ENCODE peak calls at places on chromosomes 1 and 21, in four cellular contexts. N is H54, Z is fibroblast of lung, P is MG63. A is an unnamed sample.

GRCh38 chr1:18819986-18820790 is 39.3 kb downstream of the TAS1R2 start:
- DNase-seq in Z (no peak), P (no peak), N (no peak), A (no peak)

GRCh38 chr1:54810144-54810942 is 9.2 kb upstream of the TTC22 start:
- DNase-seq in N (peak), Z (peak), P (peak), A (peak)

GRCh38 chr1:193406901-193407300 is 220.5 kb upstream of the B3GALT2 start:
- DNase-seq in N (peak), Z (peak), P (no peak), A (no peak)

GRCh38 chr21:32735524-32735923 is 7.7 kb upstream of the SYNJ1 start:
- DNase-seq in Z (no peak), N (no peak), P (no peak), A (no peak)

GRCh38 chr1:31954607-31955283 is 16.6 kb upstream of the PTP4A2 start:
- DNase-seq in N (peak), P (peak), Z (peak), A (peak)

GRCh38 chr1:175870217-175870616 is 126.8 kb upstream of the TNR start:
- DNase-seq in Z (no peak), N (no peak), P (no peak), A (no peak)

GRCh38 chr1:93805027-93805426 is 74.0 kb downstream of the DNTTIP2 start:
- DNase-seq in Z (peak), N (no peak), P (no peak), A (no peak)

GRCh38 chr1:1437904-1438376 is 2.5 kb downstream of the VWA1 start:
- DNase-seq in P (no peak), N (peak), Z (no peak), A (no peak)

GRCh38 chr1:66930823-66931174 is 6.0 kb downstream of the MIER1 start:
- DNase-seq in Z (no peak), P (no peak), N (no peak), A (no peak)

GRCh38 chr1:62784509-62785365 is 805 bp downstream of the ATG4C start:
- DNase-seq in Z (peak), N (peak), P (no peak), A (no peak)

GRCh38 chr1:92968138-92969032 is 7.1 kb upstream of the DIPK1A start:
- DNase-seq in N (no peak), Z (peak), P (no peak), A (no peak)

GRCh38 chr1:169670836-169671235 is 40.6 kb downstream of the SELL start:
- DNase-seq in Z (no peak), P (no peak), N (no peak), A (no peak)

GRCh38 chr21:44304846-44305245 is 5.0 kb downstream of the PFKL start:
- DNase-seq in Z (peak), P (peak), N (peak), A (no peak)

GRCh38 chr1:6208723-6209660 is 3.1 kb downstream of the RNF207 start:
- DNase-seq in Z (peak), P (peak), N (no peak), A (no peak)

GRCh38 chr21:27045281-27045985 is 78.5 kb upstream of the ADAMTS5 start:
- DNase-seq in N (no peak), P (no peak), Z (peak), A (no peak)

GRCh38 chr1:1213153-1213918 is 617 bp downstream of the TNFRSF4 start:
- DNase-seq in P (no peak), N (no peak), Z (no peak), A (no peak)

GRCh38 chr21:26570203-26570602 is 2.9 kb downstream of the CYYR1 start:
- DNase-seq in Z (no peak), N (no peak), P (no peak), A (no peak)

GRCh38 chr21:32844653-32845443 is 73.3 kb upstream of the PAXBP1 start:
- DNase-seq in N (peak), Z (peak), P (peak), A (no peak)

GRCh38 chr1:22471078-22471477 is 19.4 kb downstream of the ZBTB40 start:
- DNase-seq in N (no peak), Z (peak), P (peak), A (no peak)

GRCh38 chr1:23756676-23757075 is 13.4 kb downstream of the ELOA start:
- DNase-seq in P (peak), Z (peak), N (no peak), A (no peak)

GRCh38 chr21:45412909-45413581 is 8.1 kb downstream of the COL18A1 start:
- DNase-seq in N (no peak), P (no peak), Z (no peak), A (no peak)

GRCh38 chr1:170114916-170115315 is 30.8 kb upstream of the NTMT2 start:
- DNase-seq in N (no peak), P (no peak), Z (peak), A (no peak)

GRCh38 chr1:93878501-93878888 is 511 bp downstream of the DNTTIP2 start:
- DNase-seq in P (peak), N (peak), Z (peak), A (no peak)

GRCh38 chr1:247857986-247858356 is 984 bp downstream of the TRIM58 start:
- DNase-seq in P (no peak), Z (no peak), N (no peak), A (no peak)

GRCh38 chr1:1764876-1765478 is 13.3 kb downstream of the NADK start:
- DNase-seq in Z (no peak), N (no peak), P (no peak), A (no peak)

GRCh38 chr1:1246601-1247340 is at the start of gene C1QTNF12:
- DNase-seq in Z (no peak), N (no peak), P (no peak), A (no peak)

GRCh38 chr1:204367956-204368355 is 8.2 kb upstream of the PLEKHA6 start:
- DNase-seq in N (no peak), P (no peak), Z (no peak), A (no peak)

GRCh38 chr1:8477199-8477982 is 159.5 kb downstream of the SLC45A1 start:
- DNase-seq in P (peak), N (no peak), Z (no peak), A (no peak)

GRCh38 chr21:41596241-41596925 is 88.4 kb upstream of the TMPRSS2 start:
- DNase-seq in Z (no peak), P (no peak), N (no peak), A (peak)

GRCh38 chr21:41739011-41739410 is 27.8 kb downstream of the RIPK4 start:
- DNase-seq in Z (no peak), N (no peak), P (no peak), A (no peak)

GRCh38 chr1:147504801-147505303 is 36.4 kb upstream of the BCL9 start:
- DNase-seq in Z (peak), P (peak), N (no peak), A (no peak)

GRCh38 chr1:118116909-118117308 is 68.1 kb downstream of the SPAG17 start:
- DNase-seq in P (no peak), Z (no peak), N (no peak), A (no peak)

GRCh38 chr1:17128361-17128760 is 9.1 kb upstream of the PADI2 start:
- DNase-seq in N (peak), P (peak), Z (peak), A (no peak)

GRCh38 chr1:201359873-201360210 is 17.6 kb downstream of the TNNT2 start:
- DNase-seq in P (no peak), Z (no peak), N (no peak), A (no peak)

GRCh38 chr1:39301606-39302005 is 97.1 kb downstream of the MACF1 start:
- DNase-seq in N (no peak), P (peak), Z (peak), A (no peak)

GRCh38 chr21:14308234-14308633 is 74.7 kb downstream of the HSPA13 start:
- DNase-seq in N (no peak), P (no peak), Z (no peak), A (no peak)